ENCODE peak calls at places on chromosomes 2 and 18, in six cellular contexts. J, D, E, U, G and X are unnamed samples.

GRCh38 chr2:41926614-41927580 is 120.9 kb upstream of the PKDCC start:
- DNase-seq in J (no peak), D (no peak), E (no peak), U (no peak), G (peak; percentile 56), X (no peak)

GRCh38 chr2:134289225-134289624 is 35.4 kb downstream of the MGAT5 start:
- DNase-seq in J (no peak), D (no peak), E (no peak), U (no peak), G (no peak), X (no peak)

GRCh38 chr2:207133493-207133861 is 32.3 kb downstream of the KLF7 start:
- DNase-seq in J (no peak), D (no peak), E (no peak), U (no peak), G (no peak), X (peak; percentile 82)

GRCh38 chr2:133642831-133643230 is 74.6 kb upstream of the NCKAP5 start:
- DNase-seq in J (peak; percentile 19), D (no peak), E (no peak), U (no peak), G (peak; percentile 34), X (no peak)

GRCh38 chr2:86078801-86079545 is 26.7 kb downstream of the POLR1A start:
- DNase-seq in J (peak; percentile 67), D (peak; percentile 35), E (no peak), U (no peak), G (peak; percentile 71), X (peak; percentile 54)

GRCh38 chr18:44080054-44080453 is 600.6 kb upstream of the SETBP1 start:
- DNase-seq in J (peak; percentile 5), D (no peak), E (no peak), U (no peak), G (peak; percentile 21), X (no peak)

GRCh38 chr2:30147715-30148611 is 1.2 kb downstream of the YPEL5 start:
- DNase-seq in J (no peak), D (peak; percentile 80), E (peak; percentile 93), U (peak; percentile 91), G (peak; percentile 73), X (peak; percentile 79)

GRCh38 chr18:67692811-67693210 is 176.3 kb upstream of the DSEL start:
- DNase-seq in J (no peak), D (no peak), E (no peak), U (no peak), G (no peak), X (no peak)

GRCh38 chr2:213046431-213046830 is 105.0 kb downstream of the IKZF2 start:
- DNase-seq in J (no peak), D (no peak), E (no peak), U (no peak), G (no peak), X (no peak)

GRCh38 chr2:60446413-60447358 is 106.8 kb downstream of the BCL11A start:
- DNase-seq in J (peak; percentile 36), D (no peak), E (no peak), U (no peak), G (no peak), X (no peak)

GRCh38 chr2:60796573-60797509 is 40.8 kb downstream of the PAPOLG start:
- DNase-seq in J (peak; percentile 21), D (no peak), E (no peak), U (no peak), G (no peak), X (no peak)

GRCh38 chr2:189076572-189076971 is 102.4 kb downstream of the COL3A1 start:
- DNase-seq in J (peak; percentile 4), D (peak; percentile 23), E (no peak), U (no peak), G (peak; percentile 61), X (no peak)

GRCh38 chr18:12911025-12911927 is 27.2 kb upstream of the PTPN2 start:
- DNase-seq in J (peak; percentile 29), D (no peak), E (no peak), U (no peak), G (peak; percentile 55), X (no peak)

GRCh38 chr18:5879479-5879882 is 15.8 kb downstream of the TMEM200C start:
- DNase-seq in J (peak; percentile 32), D (no peak), E (no peak), U (no peak), G (peak; percentile 60), X (no peak)

GRCh38 chr18:35707674-35708073 is 126.1 kb downstream of the GALNT1 start:
- DNase-seq in J (no peak), D (no peak), E (no peak), U (no peak), G (no peak), X (no peak)

GRCh38 chr2:31397099-31397498 is 17.4 kb downstream of the XDH start:
- DNase-seq in J (no peak), D (no peak), E (peak; percentile 57), U (no peak), G (no peak), X (no peak)

GRCh38 chr2:158191076-158191566 is 89.4 kb downstream of the UPP2 start:
- DNase-seq in J (no peak), D (no peak), E (no peak), U (no peak), G (no peak), X (no peak)

GRCh38 chr2:170408461-170409163 is 230.7 kb downstream of the MYO3B start:
- DNase-seq in J (no peak), D (no peak), E (no peak), U (no peak), G (no peak), X (no peak)

GRCh38 chr2:235584269-235585007 is 90.6 kb downstream of the AGAP1 start:
- DNase-seq in J (no peak), D (no peak), E (no peak), U (no peak), G (no peak), X (no peak)

GRCh38 chr18:79302120-79302519 is 93.6 kb upstream of the NFATC1 start:
- DNase-seq in J (no peak), D (peak; percentile 75), E (no peak), U (no peak), G (no peak), X (no peak)

GRCh38 chr18:56315363-56315762 is 323.0 kb downstream of the TXNL1 start:
- DNase-seq in J (peak; percentile 81), D (no peak), E (no peak), U (no peak), G (peak; percentile 31), X (no peak)

GRCh38 chr18:68085251-68085650 is 568.7 kb upstream of the DSEL start:
- DNase-seq in J (no peak), D (no peak), E (no peak), U (no peak), G (no peak), X (no peak)

GRCh38 chr18:8858888-8859511 is 153.6 kb downstream of the MTCL1 start:
- DNase-seq in J (peak; percentile 99), D (no peak), E (no peak), U (no peak), G (peak; percentile 97), X (no peak)

GRCh38 chr2:110674620-110675555 is 3.0 kb downstream of the BUB1 start:
- DNase-seq in J (peak; percentile 73), D (peak; percentile 29), E (no peak), U (no peak), G (peak; percentile 77), X (no peak)

GRCh38 chr2:218710687-218711549 is at the start of gene TTLL4:
- DNase-seq in J (peak; percentile 80), D (peak; percentile 99), E (peak; percentile 100), U (peak; percentile 99), G (peak; percentile 98), X (peak; percentile 98)

GRCh38 chr2:211161236-211161635 is 604.8 kb downstream of the CPS1 start:
- DNase-seq in J (no peak), D (no peak), E (no peak), U (no peak), G (no peak), X (no peak)

DNA sequence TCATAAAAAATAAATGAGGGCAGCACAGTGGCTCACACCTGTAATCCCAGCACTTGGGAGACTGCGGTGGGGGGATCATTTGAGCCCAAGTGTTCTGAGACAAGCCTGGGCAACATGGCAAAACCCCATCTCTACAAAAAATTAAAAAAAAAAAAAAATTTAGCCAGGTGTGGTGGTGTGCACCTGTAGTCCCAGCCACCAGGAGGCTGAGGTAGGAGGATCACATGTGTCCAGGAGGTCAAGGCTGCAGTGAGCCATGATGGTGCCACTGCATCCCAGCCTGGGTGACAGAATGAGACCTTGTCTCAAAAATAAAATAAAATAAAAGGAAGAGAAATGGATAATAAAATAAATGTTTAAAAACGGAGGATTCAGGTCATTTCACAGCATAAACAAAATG is 113.5 kb downstream of the ATAD2B start:
- DNase-seq in J (no peak), D (no peak), E (no peak), U (no peak), G (no peak), X (no peak)
- TF ChIP-seq CTCF in J (no peak), D (no peak), E (no peak), U (no peak), G (no peak), X (no peak)

DNA sequence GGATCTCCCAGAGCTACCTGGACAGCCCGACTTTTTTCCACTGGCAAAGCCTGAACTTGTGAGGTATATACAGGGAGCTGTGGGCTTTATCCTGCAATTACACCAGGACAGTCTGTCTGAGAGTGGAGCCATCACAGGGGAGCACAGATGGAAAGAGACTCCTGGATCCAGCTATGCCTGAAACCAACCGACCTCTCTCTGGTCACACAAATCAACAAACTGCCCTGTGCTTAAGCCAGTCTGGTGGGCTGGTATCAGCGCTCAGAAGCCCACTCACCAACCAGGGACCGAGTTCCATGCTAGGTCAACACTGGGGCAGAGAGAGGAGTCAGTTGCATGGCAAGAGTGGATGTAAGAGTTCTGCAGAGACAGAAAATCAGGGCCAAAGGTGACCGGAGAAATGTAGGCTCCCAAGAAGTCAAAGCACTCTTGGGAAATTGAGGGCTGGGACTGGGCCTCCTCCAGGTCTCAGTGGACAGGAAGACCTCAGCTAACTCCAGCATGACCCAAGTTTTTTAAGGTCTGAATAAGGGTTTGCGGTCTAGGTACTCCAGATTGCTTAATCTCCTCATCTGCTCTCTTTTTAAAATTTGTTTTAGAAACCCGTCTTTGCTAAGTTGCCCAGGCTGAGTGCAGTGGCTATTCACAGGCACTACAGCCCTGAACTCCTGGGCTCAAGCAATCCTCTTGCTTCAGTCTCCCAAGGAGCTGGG is 3.8 kb upstream of the BOK start:
- DNase-seq in J (no peak), D (no peak), E (no peak), U (no peak), G (no peak), X (no peak)
- TF ChIP-seq CTCF in J (no peak), D (no peak), E (no peak), U (no peak), G (no peak), X (no peak)

GRCh38 chr2:15737314-15738224 is 145.9 kb downstream of the DDX1 start:
- DNase-seq in J (no peak), D (no peak), E (no peak), U (peak; percentile 0), G (no peak), X (no peak)
- TF ChIP-seq CTCF in J (no peak), D (no peak), E (no peak), U (no peak), G (no peak), X (no peak)

DNA sequence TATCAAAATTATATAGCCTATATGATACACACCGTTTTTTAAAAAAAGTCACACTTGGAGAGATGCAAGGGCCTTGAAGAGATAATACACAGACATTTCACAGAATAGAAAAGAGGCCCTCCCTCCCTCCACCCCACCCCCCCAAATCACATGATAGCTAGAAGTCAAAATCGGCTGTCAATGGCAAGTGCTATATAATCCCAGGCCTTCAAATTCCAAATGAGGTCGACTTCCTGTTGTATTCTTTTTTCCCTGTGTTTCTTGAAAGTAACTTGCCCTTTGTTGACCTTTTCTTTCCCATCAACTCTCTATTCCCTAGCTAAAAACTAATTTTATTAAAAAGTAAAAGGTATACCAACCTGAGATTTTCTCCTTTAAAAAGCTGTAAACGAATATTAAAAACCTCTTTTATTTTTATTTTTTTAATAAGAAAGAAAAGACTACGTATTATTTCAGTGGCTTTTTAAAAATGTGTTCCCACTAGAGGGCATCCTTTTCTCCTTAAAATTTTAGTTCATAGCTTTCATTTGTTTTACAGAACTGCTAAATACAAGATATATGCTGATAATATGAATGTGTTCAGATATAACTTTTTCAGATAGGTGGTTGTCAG is 46.6 kb downstream of the KCMF1 start:
- DNase-seq in J (peak; percentile 21), D (no peak), E (no peak), U (no peak), G (peak; percentile 40), X (no peak)
- TF ChIP-seq CTCF in J (no peak), D (no peak), E (peak; percentile 56), U (peak; percentile 41), G (peak; percentile 48), X (no peak)